ENCODE peak calls at places on chromosomes 5 and 9, in five cellular contexts. One of them, this sample, is unnamed.

GRCh38 chr5:90518666-90519065 is 10.7 kb downstream of the LYSMD3 start:
- DNase-seq in activated CD8-positive, alpha-beta T cell treated with anti-CD3 and anti-CD28 coated beads for 36 hours: no peak
- DNase-seq in ACHN: no peak
- DNase-seq in PC-3: peak; percentile 80
- DNase-seq in left cardiac atrium: no peak
- DNase-seq in this sample: no peak

GRCh38 chr9:83744206-83744605 is 36.4 kb upstream of the UBQLN1 start:
- DNase-seq in activated CD8-positive, alpha-beta T cell treated with anti-CD3 and anti-CD28 coated beads for 36 hours: no peak
- DNase-seq in ACHN: no peak
- DNase-seq in PC-3: peak; percentile 27
- DNase-seq in left cardiac atrium: no peak
- DNase-seq in this sample: no peak

GRCh38 chr9:129181246-129181645 is 3.2 kb upstream of the IER5L start:
- DNase-seq in activated CD8-positive, alpha-beta T cell treated with anti-CD3 and anti-CD28 coated beads for 36 hours: no peak
- DNase-seq in ACHN: no peak
- DNase-seq in PC-3: no peak
- DNase-seq in left cardiac atrium: no peak
- DNase-seq in this sample: no peak

GRCh38 chr9:105360344-105360743 is 87.5 kb upstream of the FSD1L start:
- DNase-seq in activated CD8-positive, alpha-beta T cell treated with anti-CD3 and anti-CD28 coated beads for 36 hours: no peak
- DNase-seq in ACHN: no peak
- DNase-seq in PC-3: no peak
- DNase-seq in left cardiac atrium: no peak
- DNase-seq in this sample: no peak

GRCh38 chr9:126937444-126937843 is 22.9 kb downstream of the RALGPS1 start:
- DNase-seq in activated CD8-positive, alpha-beta T cell treated with anti-CD3 and anti-CD28 coated beads for 36 hours: no peak
- DNase-seq in ACHN: no peak
- DNase-seq in PC-3: no peak
- DNase-seq in left cardiac atrium: no peak
- DNase-seq in this sample: no peak

GRCh38 chr9:104094534-104095020 is 468 bp downstream of the SMC2 start:
- DNase-seq in activated CD8-positive, alpha-beta T cell treated with anti-CD3 and anti-CD28 coated beads for 36 hours: no peak
- DNase-seq in ACHN: peak; percentile 2
- DNase-seq in PC-3: peak; percentile 11
- DNase-seq in left cardiac atrium: no peak
- DNase-seq in this sample: peak; percentile 2

GRCh38 chr9:126376903-126377342 is 50.3 kb downstream of the MVB12B start:
- DNase-seq in activated CD8-positive, alpha-beta T cell treated with anti-CD3 and anti-CD28 coated beads for 36 hours: no peak
- DNase-seq in ACHN: no peak
- DNase-seq in PC-3: no peak
- DNase-seq in left cardiac atrium: no peak
- DNase-seq in this sample: no peak

GRCh38 chr9:134592018-134592818 is 49.4 kb upstream of the COL5A1 start:
- DNase-seq in activated CD8-positive, alpha-beta T cell treated with anti-CD3 and anti-CD28 coated beads for 36 hours: no peak
- DNase-seq in ACHN: no peak
- DNase-seq in PC-3: no peak
- DNase-seq in left cardiac atrium: peak; percentile 64
- DNase-seq in this sample: peak; percentile 72

GRCh38 chr9:95507456-95508241 is 9.1 kb downstream of the PTCH1 start:
- DNase-seq in activated CD8-positive, alpha-beta T cell treated with anti-CD3 and anti-CD28 coated beads for 36 hours: peak; percentile 61
- DNase-seq in ACHN: peak; percentile 51
- DNase-seq in PC-3: peak; percentile 32
- DNase-seq in left cardiac atrium: peak; percentile 61
- DNase-seq in this sample: peak; percentile 51

GRCh38 chr5:10624679-10625078 is 60.8 kb downstream of the ANKRD33B start:
- DNase-seq in activated CD8-positive, alpha-beta T cell treated with anti-CD3 and anti-CD28 coated beads for 36 hours: no peak
- DNase-seq in ACHN: no peak
- DNase-seq in PC-3: no peak
- DNase-seq in left cardiac atrium: no peak
- DNase-seq in this sample: no peak

GRCh38 chr5:154800582-154800981 is 45.4 kb downstream of the LARP1 start:
- DNase-seq in activated CD8-positive, alpha-beta T cell treated with anti-CD3 and anti-CD28 coated beads for 36 hours: no peak
- DNase-seq in ACHN: no peak
- DNase-seq in PC-3: no peak
- DNase-seq in left cardiac atrium: no peak
- DNase-seq in this sample: no peak

GRCh38 chr5:107893642-107894041 is 222.9 kb upstream of the EFNA5 start:
- DNase-seq in activated CD8-positive, alpha-beta T cell treated with anti-CD3 and anti-CD28 coated beads for 36 hours: no peak
- DNase-seq in ACHN: peak; percentile 14
- DNase-seq in PC-3: no peak
- DNase-seq in left cardiac atrium: no peak
- DNase-seq in this sample: peak; percentile 16

GRCh38 chr9:98146101-98146991 is 27.3 kb upstream of the TRIM14 start:
- DNase-seq in activated CD8-positive, alpha-beta T cell treated with anti-CD3 and anti-CD28 coated beads for 36 hours: no peak
- DNase-seq in ACHN: no peak
- DNase-seq in PC-3: peak; percentile 62
- DNase-seq in left cardiac atrium: no peak
- DNase-seq in this sample: peak; percentile 35

GRCh38 chr9:22976454-22976853 is 529.8 kb downstream of the DMRTA1 start:
- DNase-seq in activated CD8-positive, alpha-beta T cell treated with anti-CD3 and anti-CD28 coated beads for 36 hours: no peak
- DNase-seq in ACHN: no peak
- DNase-seq in PC-3: peak; percentile 69
- DNase-seq in left cardiac atrium: no peak
- DNase-seq in this sample: no peak

GRCh38 chr9:28260331-28260730 is 687.0 kb upstream of the C9orf72 start:
- DNase-seq in activated CD8-positive, alpha-beta T cell treated with anti-CD3 and anti-CD28 coated beads for 36 hours: no peak
- DNase-seq in ACHN: no peak
- DNase-seq in PC-3: peak; percentile 33
- DNase-seq in left cardiac atrium: no peak
- DNase-seq in this sample: no peak

GRCh38 chr9:99472240-99472915 is 250.3 kb downstream of the SEC61B start:
- DNase-seq in activated CD8-positive, alpha-beta T cell treated with anti-CD3 and anti-CD28 coated beads for 36 hours: no peak
- DNase-seq in ACHN: no peak
- DNase-seq in PC-3: no peak
- DNase-seq in left cardiac atrium: no peak
- DNase-seq in this sample: no peak

GRCh38 chr5:55344392-55344992 is 36.7 kb downstream of the MTREX start:
- DNase-seq in activated CD8-positive, alpha-beta T cell treated with anti-CD3 and anti-CD28 coated beads for 36 hours: peak; percentile 84
- DNase-seq in ACHN: peak; percentile 62
- DNase-seq in PC-3: peak; percentile 68
- DNase-seq in left cardiac atrium: peak; percentile 45
- DNase-seq in this sample: peak; percentile 41

GRCh38 chr5:172765766-172766286 is 5.2 kb downstream of the DUSP1 start:
- DNase-seq in activated CD8-positive, alpha-beta T cell treated with anti-CD3 and anti-CD28 coated beads for 36 hours: no peak
- DNase-seq in ACHN: peak; percentile 73
- DNase-seq in PC-3: no peak
- DNase-seq in left cardiac atrium: no peak
- DNase-seq in this sample: no peak

GRCh38 chr5:74493426-74493825 is 147.1 kb downstream of the ENC1 start:
- DNase-seq in activated CD8-positive, alpha-beta T cell treated with anti-CD3 and anti-CD28 coated beads for 36 hours: no peak
- DNase-seq in ACHN: no peak
- DNase-seq in PC-3: no peak
- DNase-seq in left cardiac atrium: no peak
- DNase-seq in this sample: no peak

GRCh38 chr5:151026674-151027073 is 6.3 kb downstream of the GPX3 start:
- DNase-seq in activated CD8-positive, alpha-beta T cell treated with anti-CD3 and anti-CD28 coated beads for 36 hours: no peak
- DNase-seq in ACHN: no peak
- DNase-seq in PC-3: no peak
- DNase-seq in left cardiac atrium: peak; percentile 60
- DNase-seq in this sample: no peak

GRCh38 chr9:127467621-127468020 is 16.3 kb downstream of the LRSAM1 start:
- DNase-seq in activated CD8-positive, alpha-beta T cell treated with anti-CD3 and anti-CD28 coated beads for 36 hours: no peak
- DNase-seq in ACHN: no peak
- DNase-seq in PC-3: no peak
- DNase-seq in left cardiac atrium: no peak
- DNase-seq in this sample: no peak

GRCh38 chr5:56012281-56012963 is 17.7 kb upstream of the IL6ST start:
- DNase-seq in activated CD8-positive, alpha-beta T cell treated with anti-CD3 and anti-CD28 coated beads for 36 hours: peak; percentile 48
- DNase-seq in ACHN: no peak
- DNase-seq in PC-3: peak; percentile 56
- DNase-seq in left cardiac atrium: no peak
- DNase-seq in this sample: peak; percentile 63

GRCh38 chr9:18905033-18905882 is 127.8 kb downstream of the SAXO1 start:
- DNase-seq in activated CD8-positive, alpha-beta T cell treated with anti-CD3 and anti-CD28 coated beads for 36 hours: no peak
- DNase-seq in ACHN: peak; percentile 54
- DNase-seq in PC-3: peak; percentile 53
- DNase-seq in left cardiac atrium: no peak
- DNase-seq in this sample: peak; percentile 84

GRCh38 chr5:116930628-116931027 is 356.0 kb upstream of the SEMA6A start:
- DNase-seq in activated CD8-positive, alpha-beta T cell treated with anti-CD3 and anti-CD28 coated beads for 36 hours: no peak
- DNase-seq in ACHN: no peak
- DNase-seq in PC-3: no peak
- DNase-seq in left cardiac atrium: no peak
- DNase-seq in this sample: no peak

GRCh38 chr5:17816947-17817346 is 182.7 kb downstream of the TAF11L14 start:
- DNase-seq in activated CD8-positive, alpha-beta T cell treated with anti-CD3 and anti-CD28 coated beads for 36 hours: no peak
- DNase-seq in ACHN: no peak
- DNase-seq in PC-3: no peak
- DNase-seq in left cardiac atrium: no peak
- DNase-seq in this sample: no peak

GRCh38 chr5:83222906-83223305 is 145.6 kb downstream of the XRCC4 start:
- DNase-seq in activated CD8-positive, alpha-beta T cell treated with anti-CD3 and anti-CD28 coated beads for 36 hours: no peak
- DNase-seq in ACHN: no peak
- DNase-seq in PC-3: no peak
- DNase-seq in left cardiac atrium: no peak
- DNase-seq in this sample: no peak

GRCh38 chr5:176513788-176514187 is 23.4 kb downstream of the RNF44 start:
- DNase-seq in activated CD8-positive, alpha-beta T cell treated with anti-CD3 and anti-CD28 coated beads for 36 hours: no peak
- DNase-seq in ACHN: no peak
- DNase-seq in PC-3: no peak
- DNase-seq in left cardiac atrium: no peak
- DNase-seq in this sample: peak; percentile 36

GRCh38 chr5:176388003-176388340 is 426 bp downstream of the NOP16 start:
- DNase-seq in activated CD8-positive, alpha-beta T cell treated with anti-CD3 and anti-CD28 coated beads for 36 hours: peak; percentile 20
- DNase-seq in ACHN: peak; percentile 32
- DNase-seq in PC-3: peak; percentile 23
- DNase-seq in left cardiac atrium: no peak
- DNase-seq in this sample: no peak

GRCh38 chr9:68777070-68777763 is 72.2 kb downstream of the PIP5K1B start:
- DNase-seq in activated CD8-positive, alpha-beta T cell treated with anti-CD3 and anti-CD28 coated beads for 36 hours: no peak
- DNase-seq in ACHN: no peak
- DNase-seq in PC-3: peak; percentile 32
- DNase-seq in left cardiac atrium: no peak
- DNase-seq in this sample: no peak